ENCODE peak calls at places on chromosomes 6 and 20, in seven cellular contexts. B, M, L, F, G, X and J are unnamed samples.

GRCh38 chr6:148965287-148965686 is 218.5 kb downstream of the UST start:
- DNase-seq in F (no peak), G (no peak), B (peak; percentile 33), M (no peak), X (no peak), L (no peak), J (no peak)

GRCh38 chr20:46751856-46752255 is 42.4 kb downstream of the SLC2A10 start:
- DNase-seq in F (no peak), G (no peak), B (peak; percentile 45), X (no peak), L (no peak), M (no peak), J (no peak)

GRCh38 chr6:153018355-153018754 is 15.8 kb upstream of the MTRF1L start:
- DNase-seq in G (no peak), L (no peak), F (no peak), B (no peak), X (no peak), M (no peak), J (no peak)

GRCh38 chr6:20266851-20267608 is 54.8 kb upstream of the MBOAT1 start:
- DNase-seq in X (no peak), B (no peak), F (no peak), L (no peak), G (no peak), M (no peak), J (no peak)

GRCh38 chr6:158799051-158799792 is 19.9 kb downstream of the EZR start:
- DNase-seq in X (no peak), L (no peak), B (peak; percentile 82), F (no peak), G (peak; percentile 95), M (no peak), J (peak; percentile 37)

GRCh38 chr6:134619789-134620188 is 301.9 kb upstream of the SGK1 start:
- DNase-seq in G (no peak), L (no peak), B (peak; percentile 38), F (no peak), X (no peak), M (no peak), J (no peak)

GRCh38 chr6:150172929-150173328 is 30.1 kb downstream of the PPP1R14C start:
- DNase-seq in M (no peak), G (no peak), L (no peak), F (no peak), X (no peak), B (no peak), J (no peak)

GRCh38 chr6:23621026-23621425 is 505.0 kb upstream of the NRSN1 start:
- DNase-seq in M (no peak), G (no peak), X (no peak), L (no peak), B (no peak), F (no peak), J (no peak)

GRCh38 chr20:11350126-11351005 is 567.3 kb upstream of the BTBD3 start:
- DNase-seq in L (no peak), G (no peak), X (no peak), F (no peak), B (peak; percentile 86), M (peak; percentile 4), J (no peak)

GRCh38 chr6:142702501-142703460 is 242.2 kb downstream of the HIVEP2 start:
- DNase-seq in F (no peak), L (no peak), G (no peak), B (no peak), M (no peak), X (no peak), J (no peak)

GRCh38 chr20:32091888-32092346 is 17.6 kb upstream of the TM9SF4 start:
- DNase-seq in F (peak; percentile 92), X (peak; percentile 78), L (peak; percentile 77), G (peak; percentile 54), M (peak; percentile 97), B (peak; percentile 81), J (peak; percentile 38)

GRCh38 chr6:158293122-158293521 is 19.1 kb upstream of the TULP4 start:
- DNase-seq in F (no peak), M (no peak), G (no peak), B (no peak), X (no peak), L (no peak), J (no peak)

GRCh38 chr20:47795214-47795667 is 10.0 kb upstream of the SULF2 start:
- DNase-seq in L (no peak), G (no peak), M (no peak), F (no peak), B (no peak), X (no peak), J (no peak)

GRCh38 chr6:147528511-147529145 is 20.1 kb downstream of the SAMD5 start:
- DNase-seq in X (no peak), M (no peak), G (no peak), B (no peak), F (no peak), L (no peak), J (no peak)

GRCh38 chr20:38863024-38863851 is 57.7 kb downstream of the PPP1R16B start:
- DNase-seq in F (no peak), M (no peak), B (no peak), G (no peak), X (no peak), L (peak; percentile 42), J (no peak)

GRCh38 chr20:4663044-4663443 is 58.7 kb upstream of the PRND start:
- DNase-seq in B (no peak), L (no peak), M (no peak), G (no peak), F (no peak), X (no peak), J (no peak)

GRCh38 chr6:141677598-141678211 is 455.0 kb upstream of the GJE1 start:
- DNase-seq in B (peak; percentile 62), L (no peak), M (no peak), G (no peak), X (no peak), F (no peak), J (no peak)

GRCh38 chr20:37907677-37908397 is 4.9 kb downstream of the VSTM2L start:
- DNase-seq in X (no peak), L (no peak), G (no peak), F (peak; percentile 96), M (peak; percentile 42), B (peak; percentile 78), J (no peak)

GRCh38 chr6:6006428-6007310 is at the start of gene NRN1:
- DNase-seq in X (no peak), M (no peak), F (no peak), L (no peak), G (no peak), B (no peak), J (no peak)

DNA sequence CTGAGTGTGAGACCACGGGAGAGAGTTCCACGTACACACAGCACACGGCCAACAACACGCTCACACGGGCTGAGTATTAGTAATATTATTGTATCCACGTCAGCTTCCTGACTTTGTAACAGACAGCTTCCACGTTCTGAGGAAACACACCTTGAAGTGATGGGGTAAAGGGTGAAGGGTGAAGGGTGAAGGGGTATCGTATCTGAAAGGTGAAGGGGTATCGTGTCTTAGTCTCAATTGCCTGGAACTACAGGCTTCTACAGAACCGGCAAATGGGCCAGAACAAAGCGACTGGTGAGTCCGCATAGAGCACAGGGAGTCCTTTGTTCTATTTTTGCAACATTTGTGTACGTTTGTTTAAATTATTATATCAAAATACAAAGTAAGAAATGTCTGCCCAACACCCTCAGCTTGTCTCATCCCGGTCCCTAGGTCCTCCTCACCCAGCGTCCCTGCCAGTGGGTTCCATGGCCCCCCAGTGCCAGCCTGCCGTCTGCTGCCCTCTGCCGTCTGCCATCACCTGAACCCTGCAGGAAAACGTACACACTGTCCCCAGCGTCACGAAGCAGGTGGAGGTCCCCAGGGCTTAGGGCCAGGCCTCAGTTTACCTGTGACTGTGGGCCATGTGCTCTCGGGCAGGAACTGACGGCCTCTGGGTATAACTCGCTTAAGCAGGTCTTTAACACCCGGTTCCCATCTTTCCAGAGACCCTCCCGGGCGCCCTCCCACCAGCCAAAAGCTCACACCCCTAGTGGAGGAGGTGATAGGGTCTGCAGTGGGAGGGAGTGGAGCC is 4.4 kb upstream of the HELZ2 start:
- DNase-seq in B (no peak), F (no peak), X (no peak), G (no peak), L (no peak), M (no peak), J (no peak)
- TF ChIP-seq CTCF in B (no peak), F (no peak), X (no peak), G (no peak), L (no peak), M (no peak), J (peak; percentile 4)

GRCh38 chr6:11174245-11174616 is 58.2 kb downstream of the NEDD9 start:
- DNase-seq in X (no peak), M (no peak), B (no peak), L (no peak), F (no peak), G (no peak), J (no peak)

GRCh38 chr6:11168091-11168635 is 56.6 kb upstream of the ERVFRD-1 start:
- DNase-seq in L (no peak), B (no peak), G (no peak), X (no peak), F (no peak), M (no peak), J (no peak)

GRCh38 chr6:11171952-11172351 is 60.4 kb upstream of the ERVFRD-1 start:
- DNase-seq in X (no peak), L (no peak), G (no peak), M (no peak), B (no peak), F (no peak), J (no peak)

GRCh38 chr6:11177271-11177670 is 55.2 kb downstream of the NEDD9 start:
- DNase-seq in F (no peak), L (no peak), G (no peak), M (no peak), X (no peak), B (no peak), J (no peak)

GRCh38 chr6:11172501-11173337 is 59.7 kb downstream of the NEDD9 start:
- DNase-seq in L (peak; percentile 80), X (peak; percentile 83), B (peak; percentile 56), M (peak; percentile 83), F (no peak), G (peak; percentile 32), J (no peak)
- TF ChIP-seq CTCF in L (peak; percentile 86), X (peak; percentile 91), B (peak; percentile 76), M (peak; percentile 85), F (peak; percentile 83), G (peak; percentile 72), J (peak; percentile 76)

GRCh38 chr6:165045631-165046030 is 263.8 kb downstream of the C6orf118 start:
- DNase-seq in F (no peak), G (no peak), B (no peak), X (no peak), L (no peak), M (no peak), J (no peak)

GRCh38 chr6:165047952-165048351 is 261.5 kb downstream of the C6orf118 start:
- DNase-seq in X (no peak), L (no peak), M (no peak), G (no peak), B (no peak), F (no peak), J (no peak)

GRCh38 chr6:165042912-165043311 is 266.5 kb downstream of the C6orf118 start:
- DNase-seq in X (no peak), B (no peak), M (no peak), F (no peak), L (no peak), G (no peak), J (no peak)
- TF ChIP-seq CTCF in X (no peak), B (no peak), M (no peak), F (no peak), L (no peak), G (no peak), J (no peak)

DNA sequence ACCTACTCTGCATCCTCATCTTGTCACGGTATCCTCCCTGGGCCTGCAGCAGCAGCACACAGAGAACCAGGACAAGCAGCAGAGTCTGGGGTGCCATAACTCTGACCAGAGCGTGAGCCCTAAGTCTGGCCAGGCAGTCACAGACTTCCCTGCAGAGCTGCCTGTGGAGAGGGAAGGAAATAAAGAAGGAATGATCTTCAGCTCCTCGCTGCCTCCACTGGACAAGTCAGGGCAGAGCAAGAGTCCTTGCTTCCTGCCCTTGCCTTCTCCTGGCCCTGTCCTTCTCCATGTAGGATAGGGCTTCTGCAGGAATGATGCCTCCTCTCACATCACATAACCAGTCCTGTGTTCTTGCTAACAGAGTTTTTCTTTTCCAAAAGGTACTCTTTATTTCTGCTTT is 15.9 kb upstream of the WFDC11 start:
- DNase-seq in M (no peak), F (no peak), B (no peak), G (no peak), X (no peak), L (no peak), J (no peak)
- TF ChIP-seq CTCF in M (peak; percentile 35), F (no peak), B (peak; percentile 20), G (no peak), X (no peak), L (no peak), J (no peak)